ENCODE peak calls at places on chromosomes 7 and 10, in seven cellular contexts. V is sigmoid colon, G is IMR-90, I is uterus, R is body of pancreas, T is testis, F is adrenal gland. D is an unnamed sample.

GRCh38 chr7:123675092-123675473 is 19.4 kb downstream of the LMOD2 start:
- DNase-seq in V (no peak), G (peak; percentile 25), I (no peak), R (no peak), T (no peak), F (no peak), D (no peak)

GRCh38 chr10:114755537-114755936 is 66.0 kb upstream of the FHIP2A start:
- DNase-seq in V (no peak), G (no peak), I (no peak), R (peak; percentile 48), T (no peak), F (no peak), D (no peak)

GRCh38 chr10:117551322-117552155 is 9.0 kb downstream of the EMX2 start:
- DNase-seq in V (no peak), G (no peak), I (peak; percentile 45), R (no peak), T (no peak), F (no peak), D (no peak)

GRCh38 chr10:43902842-43903241 is 254.2 kb upstream of the ZNF32 start:
- DNase-seq in V (no peak), G (no peak), I (no peak), R (no peak), T (no peak), F (no peak), D (no peak)

GRCh38 chr10:88598060-88598459 is 11.5 kb downstream of the LIPJ start:
- DNase-seq in V (no peak), G (no peak), I (no peak), R (no peak), T (no peak), F (no peak), D (peak; percentile 86)

GRCh38 chr7:54782314-54782713 is 23.3 kb upstream of the SEC61G start:
- DNase-seq in V (no peak), G (no peak), I (no peak), R (no peak), T (no peak), F (no peak), D (no peak)

GRCh38 chr7:69823151-69823744 is 225.0 kb downstream of the AUTS2 start:
- DNase-seq in V (no peak), G (no peak), I (no peak), R (no peak), T (no peak), F (no peak), D (no peak)

GRCh38 chr7:34544621-34545020 is 113.4 kb upstream of the NPSR1 start:
- DNase-seq in V (no peak), G (no peak), I (no peak), R (no peak), T (no peak), F (no peak), D (no peak)

GRCh38 chr10:75910032-75910431 is 478.6 kb downstream of the LRMDA start:
- DNase-seq in V (no peak), G (peak; percentile 24), I (no peak), R (no peak), T (peak; percentile 24), F (no peak), D (peak; percentile 32)

GRCh38 chr7:68622500-68622899 is 975.8 kb upstream of the AUTS2 start:
- DNase-seq in V (no peak), G (no peak), I (no peak), R (no peak), T (no peak), F (no peak), D (no peak)

GRCh38 chr10:85612833-85613232 is 753.8 kb downstream of the GRID1 start:
- DNase-seq in V (no peak), G (no peak), I (no peak), R (no peak), T (no peak), F (no peak), D (no peak)

GRCh38 chr10:117980755-117981525 is 65.8 kb downstream of the RAB11FIP2 start:
- DNase-seq in V (no peak), G (no peak), I (no peak), R (no peak), T (no peak), F (no peak), D (no peak)

GRCh38 chr7:1229334-1229935 is 3.2 kb upstream of the UNCX start:
- DNase-seq in V (no peak), G (no peak), I (no peak), R (no peak), T (no peak), F (no peak), D (peak; percentile 67)

GRCh38 chr7:30464231-30464660 is 14.3 kb downstream of the NOD1 start:
- DNase-seq in V (peak; percentile 46), G (no peak), I (peak; percentile 14), R (no peak), T (no peak), F (no peak), D (peak; percentile 92)

GRCh38 chr10:75408911-75409885 is 7.6 kb upstream of the ZNF503 start:
- DNase-seq in V (peak; percentile 87), G (no peak), I (peak; percentile 81), R (peak; percentile 89), T (peak; percentile 78), F (peak; percentile 81), D (peak; percentile 91)

GRCh38 chr7:45160374-45160773 is 2.8 kb downstream of the RAMP3 start:
- DNase-seq in V (peak; percentile 35), G (no peak), I (peak; percentile 31), R (no peak), T (no peak), F (peak; percentile 45), D (peak; percentile 28)

GRCh38 chr10:28677889-28678686 is 767 bp downstream of the BAMBI start:
- DNase-seq in V (no peak), G (peak; percentile 22), I (peak; percentile 25), R (peak; percentile 34), T (peak; percentile 33), F (peak; percentile 39), D (peak; percentile 53)

GRCh38 chr10:132329565-132330485 is 2.2 kb upstream of the LRRC27 start:
- DNase-seq in V (peak; percentile 66), G (peak; percentile 36), I (no peak), R (no peak), T (no peak), F (no peak), D (peak; percentile 81)

GRCh38 chr10:65570143-65571010 is 1355.5 kb upstream of the LRRTM3 start:
- DNase-seq in V (no peak), G (peak; percentile 16), I (no peak), R (peak; percentile 70), T (peak; percentile 76), F (peak; percentile 22), D (peak; percentile 87)

GRCh38 chr7:112420236-112420945 is 29.9 kb upstream of the IFRD1 start:
- DNase-seq in V (no peak), G (peak; percentile 6), I (no peak), R (no peak), T (no peak), F (no peak), D (no peak)

GRCh38 chr10:49242604-49243003 is 54.4 kb upstream of the TMEM273 start:
- DNase-seq in V (no peak), G (no peak), I (no peak), R (no peak), T (peak; percentile 41), F (peak; percentile 76), D (no peak)

GRCh38 chr7:151374726-151375125 is 33.1 kb downstream of the NUB1 start:
- DNase-seq in V (peak; percentile 40), G (no peak), I (peak; percentile 14), R (no peak), T (no peak), F (no peak), D (no peak)

GRCh38 chr7:6290345-6290744 is 17.9 kb upstream of the CYTH3 start:
- DNase-seq in V (no peak), G (peak; percentile 18), I (no peak), R (no peak), T (no peak), F (no peak), D (no peak)

GRCh38 chr7:28939844-28940243 is 18.3 kb downstream of the TRIL start:
- DNase-seq in V (no peak), G (no peak), I (no peak), R (no peak), T (no peak), F (no peak), D (no peak)

GRCh38 chr7:140304071-140304799 is 94.1 kb downstream of the SLC37A3 start:
- DNase-seq in V (no peak), G (peak; percentile 16), I (no peak), R (no peak), T (no peak), F (no peak), D (peak; percentile 81)

GRCh38 chr7:42319631-42320030 is 82.6 kb upstream of the GLI3 start:
- DNase-seq in V (no peak), G (no peak), I (no peak), R (no peak), T (no peak), F (no peak), D (no peak)

GRCh38 chr7:42315096-42315495 is 78.1 kb upstream of the GLI3 start:
- DNase-seq in V (no peak), G (no peak), I (no peak), R (no peak), T (no peak), F (no peak), D (no peak)

GRCh38 chr7:42314696-42315095 is 77.7 kb upstream of the GLI3 start:
- DNase-seq in V (no peak), G (no peak), I (no peak), R (no peak), T (no peak), F (no peak), D (no peak)

GRCh38 chr7:42311195-42311594 is 74.2 kb upstream of the GLI3 start:
- DNase-seq in V (no peak), G (no peak), I (no peak), R (no peak), T (no peak), F (no peak), D (no peak)

DNA sequence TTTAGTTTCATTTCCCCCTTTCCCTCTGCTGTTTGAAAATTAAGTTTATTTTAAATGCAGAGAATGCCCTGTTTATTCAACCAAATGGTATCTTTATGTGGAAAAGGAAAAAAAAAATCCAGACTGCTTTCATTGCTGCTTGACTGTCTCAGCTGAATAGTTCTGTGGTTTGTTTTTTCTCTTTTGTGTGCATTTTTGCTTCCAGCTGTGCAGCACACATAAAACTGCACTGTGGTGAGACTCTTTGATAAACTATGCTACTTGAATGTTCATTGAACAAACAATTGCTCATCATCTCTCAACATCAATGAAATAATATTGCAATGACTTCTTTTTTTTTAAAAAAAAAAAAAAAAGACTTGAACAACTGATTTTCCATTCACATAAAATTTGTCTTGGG is 78.6 kb upstream of the GLI3 start:
- DNase-seq in V (no peak), G (peak; percentile 1), I (no peak), R (no peak), T (no peak), F (no peak), D (no peak)
- TF ChIP-seq POLR2A in V (no peak), G (no peak), I (no peak), R (no peak), T (no peak), F (no peak), D (no peak)

GRCh38 chr10:79491171-79491835 is 21.0 kb upstream of the EIF5AL1 start:
- DNase-seq in V (no peak), G (no peak), I (no peak), R (no peak), T (no peak), F (no peak), D (peak; percentile 63)
- TF ChIP-seq CTCF in V (no peak), G (no peak), I (no peak), R (no peak), T (no peak), F (no peak), D (peak; percentile 36)

GRCh38 chr10:110226926-110227641 is 19.7 kb downstream of the MXI1 start:
- DNase-seq in V (peak; percentile 85), G (peak; percentile 19), I (peak; percentile 74), R (peak; percentile 77), T (peak; percentile 69), F (peak; percentile 72), D (peak; percentile 79)
- TF ChIP-seq POLR2A in V (no peak), G (no peak), I (no peak), R (no peak), T (no peak), F (peak; percentile 18), D (no peak)

GRCh38 chr10:33327750-33328149 is 6.7 kb downstream of the NRP1 start:
- DNase-seq in V (no peak), G (peak; percentile 47), I (no peak), R (no peak), T (no peak), F (no peak), D (no peak)
- TF ChIP-seq CTCF in V (no peak), G (peak; percentile 44), I (peak; percentile 11), R (no peak), T (no peak), F (no peak), D (no peak)

D was measured in NB4.